ENCODE peak calls at places on chromosomes 6 and 20, in five cellular contexts. L, Y, C, H and A are unnamed samples.

GRCh38 chr20:20864346-20865096 is 152.1 kb upstream of the RALGAPA2 start:
- DNase-seq in L (no peak), H (peak), C (no peak), Y (no peak), A (no peak)

GRCh38 chr20:33744181-33744580 is 12.4 kb downstream of the ZNF341 start:
- DNase-seq in C (no peak), Y (no peak), H (no peak), L (no peak), A (no peak)

GRCh38 chr20:63223121-63223825 is 7.3 kb upstream of the YTHDF1 start:
- DNase-seq in L (no peak), C (no peak), H (peak), Y (peak), A (no peak)

GRCh38 chr20:10857362-10858070 is 183.7 kb upstream of the JAG1 start:
- DNase-seq in L (no peak), C (peak), Y (peak), H (peak), A (no peak)

GRCh38 chr6:106773482-106773881 is 144.1 kb downstream of the QRSL1 start:
- DNase-seq in C (no peak), H (no peak), Y (no peak), L (no peak), A (no peak)

GRCh38 chr6:52994031-52994788 is 874 bp downstream of the GSTA4 start:
- DNase-seq in H (peak), C (no peak), Y (peak), L (no peak), A (no peak)

GRCh38 chr6:91042656-91043055 is 455.8 kb upstream of the MAP3K7 start:
- DNase-seq in Y (no peak), H (no peak), C (no peak), L (no peak), A (no peak)

GRCh38 chr6:25951296-25952032 is 11.1 kb upstream of the TRIM38 start:
- DNase-seq in Y (no peak), L (no peak), H (no peak), C (no peak), A (no peak)

GRCh38 chr20:41580384-41580783 is 37.8 kb downstream of the CHD6 start:
- DNase-seq in C (no peak), H (no peak), L (no peak), Y (no peak), A (no peak)

GRCh38 chr6:142361765-142362540 is 60.1 kb downstream of the ADGRG6 start:
- DNase-seq in Y (peak), C (no peak), L (no peak), H (peak), A (peak)

GRCh38 chr6:34425132-34425497 is 754 bp downstream of the RPS10 start:
- DNase-seq in Y (peak), L (no peak), C (no peak), H (no peak), A (no peak)

GRCh38 chr6:34424200-34425131 is 1.4 kb downstream of the RPS10 start:
- DNase-seq in H (no peak), C (no peak), Y (no peak), L (no peak), A (no peak)

GRCh38 chr6:34425498-34426410 is at the start of gene RPS10:
- DNase-seq in C (peak), L (peak), H (peak), Y (peak), A (peak)

GRCh38 chr6:34418367-34418766 is 7.5 kb downstream of the RPS10 start:
- DNase-seq in L (no peak), C (no peak), H (no peak), Y (no peak), A (no peak)

DNA sequence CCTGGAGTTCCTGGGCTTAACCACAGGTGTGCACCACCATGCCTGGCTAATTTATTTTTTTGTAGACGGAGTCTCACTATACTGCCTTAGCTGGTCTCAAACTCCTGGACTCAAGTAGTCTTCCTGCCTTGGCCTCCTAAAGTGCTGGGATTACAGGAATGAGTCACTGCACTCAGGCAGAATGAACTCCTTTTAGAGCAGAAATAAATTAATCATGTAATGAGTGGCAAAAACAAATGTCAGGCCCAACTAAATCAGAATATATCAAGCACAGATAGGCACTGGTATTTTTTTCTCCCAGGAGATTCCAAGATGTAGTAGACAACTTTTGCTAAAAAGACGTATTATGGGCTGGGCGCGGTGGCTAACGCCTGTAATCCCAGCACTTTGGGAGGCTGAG is 2.6 kb downstream of the RPS10 start:
- DNase-seq in H (no peak), Y (peak), L (no peak), C (no peak), A (no peak)
- H3K27ac ChIP-seq in H (no peak), Y (no peak), L (peak), C (no peak), A (no peak)

DNA sequence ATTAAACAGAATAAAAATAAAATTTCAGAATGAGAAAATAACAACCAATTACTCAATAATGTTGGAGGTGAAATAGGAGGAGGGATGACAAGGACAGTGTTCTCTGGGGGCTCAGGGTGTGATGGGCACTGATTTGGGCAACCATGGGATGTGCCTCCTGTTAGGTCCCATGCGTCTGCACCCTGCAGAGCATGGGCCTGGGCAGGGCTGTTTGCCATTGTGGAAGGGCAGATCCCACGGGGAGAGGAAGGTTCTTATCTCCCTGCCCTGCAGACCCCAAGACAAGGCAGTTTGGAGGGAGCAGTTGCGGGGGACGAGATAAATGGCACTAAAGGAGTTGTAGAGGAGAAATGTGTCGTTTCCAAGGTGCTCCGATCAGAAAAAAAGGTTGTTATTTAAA is 206.3 kb downstream of the THBS2 start:
- DNase-seq in C (no peak), H (no peak), Y (no peak), L (no peak), A (no peak)
- H3K27ac ChIP-seq in C (peak), H (no peak), Y (no peak), L (no peak), A (no peak)

GRCh38 chr6:138564170-138564721 is 65.0 kb upstream of the NHSL1 start:
- DNase-seq in C (no peak), H (no peak), L (no peak), Y (no peak), A (no peak)

GRCh38 chr6:138560130-138560850 is 61.0 kb upstream of the NHSL1 start:
- DNase-seq in C (no peak), H (no peak), L (no peak), Y (no peak), A (no peak)

GRCh38 chr6:138563231-138563630 is 63.9 kb upstream of the NHSL1 start:
- DNase-seq in H (no peak), L (no peak), Y (no peak), C (no peak), A (no peak)

GRCh38 chr6:138563650-138564049 is 64.4 kb upstream of the NHSL1 start:
- DNase-seq in Y (no peak), C (no peak), L (no peak), H (no peak), A (no peak)

GRCh38 chr6:138562691-138563090 is 63.4 kb upstream of the NHSL1 start:
- DNase-seq in H (no peak), C (no peak), Y (no peak), L (no peak), A (no peak)
- H3K27ac ChIP-seq in H (no peak), C (no peak), Y (no peak), L (no peak), A (no peak)

DNA sequence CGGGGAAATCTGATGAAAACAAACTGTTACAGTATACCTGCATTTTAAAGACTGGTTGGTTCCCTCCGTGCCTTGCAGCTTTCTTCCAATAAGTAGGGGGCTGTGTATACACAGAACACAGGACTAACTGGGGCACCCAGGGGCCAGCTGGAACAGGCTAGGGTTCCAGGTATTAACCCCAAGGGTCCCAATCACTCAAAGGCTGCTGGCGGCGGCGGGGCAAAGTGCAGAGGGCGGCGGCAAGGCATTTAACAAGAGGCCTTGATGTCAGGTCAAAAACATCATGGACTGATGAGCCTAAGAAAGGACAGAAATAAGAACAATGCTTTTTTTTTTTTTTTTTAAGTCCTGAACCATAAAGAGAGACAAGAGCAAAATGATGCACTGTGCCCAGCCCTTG is 2.5 kb downstream of the PMEPA1 start:
- DNase-seq in C (no peak), L (no peak), Y (no peak), H (no peak), A (no peak)
- H3K27ac ChIP-seq in C (peak), L (peak), Y (no peak), H (peak), A (no peak)

GRCh38 chr6:84762220-84762940 is 2.0 kb downstream of the TBX18 start:
- DNase-seq in Y (peak), L (no peak), H (peak), C (no peak), A (no peak)

GRCh38 chr6:84756466-84756865 is 7.9 kb downstream of the TBX18 start:
- DNase-seq in Y (no peak), C (no peak), L (no peak), H (no peak), A (no peak)

GRCh38 chr6:84763397-84764331 is 734 bp downstream of the TBX18 start:
- DNase-seq in L (peak), H (peak), C (peak), Y (peak), A (no peak)

GRCh38 chr6:84762941-84763396 is 1.4 kb downstream of the TBX18 start:
- DNase-seq in Y (no peak), H (no peak), L (peak), C (no peak), A (no peak)

DNA sequence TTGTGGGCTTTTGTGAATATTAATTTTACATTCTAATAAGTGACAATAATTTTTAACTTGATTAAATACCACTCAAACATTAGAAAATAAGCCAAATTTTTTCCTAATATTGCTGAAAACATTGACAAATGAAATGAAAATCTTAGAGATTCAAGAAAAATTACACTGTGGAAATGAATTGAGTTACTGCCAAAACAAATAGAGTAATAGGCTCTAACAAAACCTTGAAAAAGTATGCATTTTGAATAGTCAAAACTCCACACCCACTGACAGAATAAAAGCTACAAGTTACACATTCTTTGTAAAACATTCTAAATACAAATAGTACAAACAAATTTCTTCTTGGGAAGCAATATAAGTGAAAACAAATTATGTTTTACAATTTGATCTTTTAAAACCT is 5.9 kb downstream of the TBX18 start:
- DNase-seq in C (no peak), H (no peak), L (no peak), Y (no peak), A (no peak)
- H3K27ac ChIP-seq in C (peak), H (no peak), L (no peak), Y (no peak), A (no peak)

DNA sequence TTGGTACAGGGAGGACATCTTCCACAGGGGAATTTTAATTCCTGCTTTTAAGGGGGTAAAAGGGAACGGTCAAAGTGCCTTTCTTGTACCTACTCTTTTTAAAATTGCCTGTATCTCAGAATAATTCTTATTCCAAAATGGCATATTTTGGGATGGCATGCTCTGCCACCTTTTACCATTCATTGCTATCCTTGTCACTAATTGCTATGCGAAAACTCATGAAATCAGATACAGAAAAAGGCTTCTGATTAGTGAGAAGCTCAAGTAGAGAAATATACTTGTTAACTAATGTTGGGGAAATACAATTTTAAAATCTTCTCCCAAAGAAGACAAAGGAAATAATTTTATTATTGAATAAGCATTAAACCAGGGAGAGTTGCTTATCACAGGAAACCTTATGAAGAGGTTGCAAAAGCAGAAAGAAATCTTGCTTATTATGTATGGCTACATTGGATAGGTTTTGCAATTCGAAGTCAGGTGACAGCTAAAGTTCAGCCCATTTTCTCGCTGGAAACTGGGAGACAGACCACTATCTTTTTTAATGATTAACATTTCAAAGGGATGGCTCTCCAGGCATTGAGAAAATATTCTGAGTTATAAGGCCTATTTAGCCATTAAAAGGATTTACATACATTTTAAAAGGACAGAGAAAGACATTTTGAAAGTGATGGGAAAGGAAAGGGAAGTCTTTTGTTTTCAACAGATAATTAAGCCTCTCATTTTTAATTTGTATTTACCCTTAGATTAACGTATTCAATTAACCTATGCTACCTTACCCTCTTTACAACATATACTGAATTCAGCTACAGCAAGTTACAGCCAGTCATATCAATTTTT is 110.3 kb upstream of the PRSS16 start:
- DNase-seq in Y (no peak), H (peak), C (no peak), L (no peak), A (no peak)
- H3K27ac ChIP-seq in Y (no peak), H (peak), C (no peak), L (no peak), A (no peak)

GRCh38 chr6:110545081-110545872 is 68.9 kb upstream of the SLC22A16 start:
- DNase-seq in Y (no peak), C (no peak), L (no peak), H (no peak), A (no peak)
- H3K27ac ChIP-seq in Y (no peak), C (no peak), L (no peak), H (no peak), A (no peak)

GRCh38 chr6:7106752-7107577 is 796 bp upstream of the RREB1 start:
- DNase-seq in L (peak), H (peak), C (no peak), Y (no peak), A (no peak)
- H3K27ac ChIP-seq in L (peak), H (peak), C (peak), Y (no peak), A (peak)

GRCh38 chr6:105539879-105540278 is 137.0 kb upstream of the PREP start:
- DNase-seq in H (no peak), Y (no peak), L (no peak), C (no peak), A (no peak)

GRCh38 chr6:105536961-105537360 is 134.1 kb upstream of the PREP start:
- DNase-seq in Y (no peak), C (no peak), H (no peak), L (no peak), A (no peak)

DNA sequence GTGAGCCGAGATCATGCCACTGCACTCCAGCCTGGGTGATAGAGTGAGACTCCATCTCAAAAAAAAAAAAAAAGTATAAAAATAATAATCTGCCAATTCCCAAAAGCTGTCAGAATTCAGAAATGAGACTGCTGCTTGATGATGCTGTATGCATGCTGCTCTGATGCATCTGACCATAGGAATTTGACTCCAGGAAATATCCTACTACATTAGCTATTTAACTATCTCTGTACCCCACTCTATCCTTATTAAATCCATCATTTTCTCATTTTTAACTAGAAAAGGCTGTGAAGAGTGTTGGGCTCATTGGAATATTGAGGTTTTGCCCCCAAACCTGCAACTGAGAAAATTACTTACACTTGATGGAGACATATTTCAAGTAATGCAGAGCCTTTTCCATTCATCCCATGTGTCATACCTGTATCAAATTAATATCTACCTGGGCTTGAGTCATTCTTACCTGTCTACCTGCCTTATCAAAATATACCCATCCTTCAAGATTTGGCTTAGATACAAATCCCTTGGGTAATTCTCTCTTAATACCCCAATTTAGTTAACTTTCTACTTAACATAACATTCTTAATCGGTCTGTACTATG is 135.2 kb upstream of the PREP start:
- DNase-seq in L (no peak), H (no peak), C (no peak), Y (no peak), A (no peak)
- H3K27ac ChIP-seq in L (no peak), H (no peak), C (no peak), Y (no peak), A (no peak)